ENCODE peak calls at places on chromosomes 2 and 18, in eight cellular contexts. T is cardiac muscle cell, B is IMR-90, S is osteoblast, V is aorta, W is left lung, N is spleen, P is transverse colon. J is an unnamed sample.

GRCh38 chr2:235493402-235493774 is 455 bp upstream of the AGAP1 start:
- DNase-seq in T (no peak), B (peak; percentile 35), S (no peak), V (no peak), W (no peak), N (no peak), P (no peak), J (no peak)

GRCh38 chr2:150449856-150450255 is 37.6 kb downstream of the RND3 start:
- DNase-seq in T (no peak), B (no peak), S (no peak), V (no peak), W (no peak), N (no peak), P (no peak), J (no peak)

GRCh38 chr18:30280861-30281470 is 761.6 kb downstream of the DSC3 start:
- DNase-seq in T (peak; percentile 80), B (peak; percentile 59), S (no peak), V (no peak), W (no peak), N (no peak), P (no peak), J (peak; percentile 48)

GRCh38 chr18:6920099-6920955 is 190.8 kb downstream of the ARHGAP28 start:
- DNase-seq in T (peak; percentile 73), B (peak; percentile 68), S (peak; percentile 89), V (no peak), W (peak; percentile 72), N (no peak), P (peak; percentile 73), J (peak; percentile 81)

GRCh38 chr18:59744271-59744721 is 47.1 kb upstream of the CCBE1 start:
- DNase-seq in T (no peak), B (peak; percentile 96), S (no peak), V (no peak), W (no peak), N (no peak), P (no peak), J (no peak)

GRCh38 chr2:237512774-237513466 is 25.9 kb downstream of the MLPH start:
- DNase-seq in T (peak; percentile 92), B (peak; percentile 85), S (peak; percentile 95), V (peak; percentile 87), W (peak; percentile 88), N (peak; percentile 92), P (peak; percentile 88), J (peak; percentile 82)

GRCh38 chr2:237669628-237670351 is 42.4 kb downstream of the LRRFIP1 start:
- DNase-seq in T (peak; percentile 59), B (peak; percentile 100), S (peak; percentile 97), V (peak; percentile 84), W (no peak), N (peak; percentile 76), P (peak; percentile 66), J (no peak)

GRCh38 chr2:2542966-2543555 is 212.0 kb upstream of the MYT1L start:
- DNase-seq in T (no peak), B (no peak), S (no peak), V (no peak), W (no peak), N (no peak), P (no peak), J (no peak)

GRCh38 chr2:22691666-22692065 is 693.3 kb upstream of the KLHL29 start:
- DNase-seq in T (no peak), B (no peak), S (no peak), V (no peak), W (no peak), N (no peak), P (no peak), J (no peak)

GRCh38 chr2:67876176-67876575 is 186.6 kb downstream of the C1D start:
- DNase-seq in T (no peak), B (peak; percentile 24), S (no peak), V (no peak), W (no peak), N (no peak), P (no peak), J (no peak)

GRCh38 chr2:25165992-25166618 is 2.3 kb downstream of the POMC start:
- DNase-seq in T (peak; percentile 13), B (no peak), S (peak; percentile 48), V (no peak), W (no peak), N (peak; percentile 92), P (peak; percentile 68), J (no peak)

GRCh38 chr2:172976076-172976579 is 99.5 kb upstream of the MAP3K20 start:
- DNase-seq in T (peak; percentile 43), B (no peak), S (no peak), V (no peak), W (no peak), N (no peak), P (no peak), J (no peak)

DNA sequence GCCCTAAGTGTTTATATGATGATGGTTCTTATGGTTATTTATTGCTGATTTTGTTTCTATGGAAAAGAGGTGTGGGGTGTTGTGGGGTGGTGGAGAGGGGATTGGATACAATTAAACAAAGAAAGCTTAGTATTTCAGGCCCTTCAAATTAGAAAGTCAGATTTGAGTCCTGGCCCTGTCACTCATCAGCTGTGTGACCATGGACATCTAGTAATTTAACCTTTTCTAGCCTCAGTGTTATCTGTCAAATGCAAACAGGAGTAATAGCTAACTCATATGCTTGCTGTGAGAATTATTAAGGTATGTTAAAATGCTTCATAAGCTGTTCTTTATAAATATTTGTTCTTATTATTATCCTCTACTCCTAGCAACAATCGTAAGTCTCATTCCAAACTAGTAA is 2.1 kb upstream of the MEMO1 start:
- DNase-seq in T (no peak), B (no peak), S (peak; percentile 38), V (no peak), W (no peak), N (no peak), P (no peak), J (no peak)
- H3K27ac ChIP-seq in T (no peak overlapping the region), B (no peak overlapping the region), S (no peak overlapping the region), V (no peak overlapping the region), W (no peak overlapping the region), N (no peak overlapping the region), P (no peak overlapping the region), J (no peak overlapping the region)

DNA sequence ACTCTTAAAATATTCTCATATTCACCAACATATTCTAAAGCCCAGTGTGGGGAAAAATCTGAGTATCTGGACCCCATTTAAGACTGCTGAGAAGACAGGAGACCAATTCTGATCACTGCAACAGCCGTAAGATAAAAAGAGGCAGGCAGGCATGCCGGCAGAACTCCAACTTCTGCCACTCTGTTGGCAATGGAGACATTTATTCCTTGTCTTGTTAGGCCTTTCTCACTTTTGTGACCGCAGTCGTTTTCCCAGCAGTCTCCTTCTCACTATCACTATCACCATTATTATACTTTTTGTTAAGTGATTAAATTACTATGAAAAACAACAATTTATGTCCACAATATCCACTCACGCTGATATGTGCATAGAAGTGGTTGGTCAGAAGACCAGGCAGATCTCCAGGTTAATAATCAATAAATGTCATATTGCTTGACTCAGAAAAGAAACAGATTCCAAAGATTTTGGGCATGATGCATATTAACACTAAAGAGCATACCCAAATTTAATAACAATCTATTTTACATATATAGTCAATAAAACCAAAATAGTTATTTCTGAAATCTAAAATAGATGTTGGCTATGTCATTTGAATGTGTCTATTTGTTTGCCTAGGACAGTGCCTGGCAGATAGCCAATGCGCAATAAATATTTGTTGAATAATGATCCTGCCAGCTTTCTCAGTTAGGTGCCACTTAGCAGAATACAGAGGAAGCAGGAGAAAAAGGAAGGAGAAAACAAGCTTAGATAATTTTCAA is 38.2 kb downstream of the SESTD1 start:
- DNase-seq in T (no peak), B (no peak), S (no peak), V (no peak), W (no peak), N (no peak), P (no peak), J (no peak)
- H3K4me3 ChIP-seq in T (no peak overlapping the region), B (no peak overlapping the region), S (no peak overlapping the region), V (no peak overlapping the region), W (no peak overlapping the region), N (no peak overlapping the region), P (no peak overlapping the region), J (no peak overlapping the region)

GRCh38 chr2:200385063-200385635 is 78.7 kb downstream of the SPATS2L start:
- DNase-seq in T (no peak), B (no peak), S (no peak), V (no peak), W (no peak), N (no peak), P (no peak), J (no peak)

GRCh38 chr2:200383380-200384110 is 77.1 kb downstream of the SPATS2L start:
- DNase-seq in T (no peak), B (peak; percentile 80), S (no peak), V (no peak), W (no peak), N (no peak), P (no peak), J (no peak)

GRCh38 chr2:200380139-200380561 is 73.7 kb downstream of the SPATS2L start:
- DNase-seq in T (peak; percentile 23), B (peak; percentile 41), S (no peak), V (no peak), W (no peak), N (no peak), P (no peak), J (no peak)

GRCh38 chr2:200380833-200381542 is 74.5 kb downstream of the SPATS2L start:
- DNase-seq in T (no peak), B (peak; percentile 81), S (peak; percentile 74), V (no peak), W (no peak), N (no peak), P (no peak), J (no peak)

GRCh38 chr2:200382883-200383282 is 76.4 kb downstream of the SPATS2L start:
- DNase-seq in T (no peak), B (no peak), S (no peak), V (no peak), W (no peak), N (no peak), P (no peak), J (peak; percentile 25)
- H3K4me1 ChIP-seq in T (peaks cover 19% of the 10 kb centered on the region), B (peaks cover 36% of the 10 kb centered on the region), S (peaks cover 46% of the 10 kb centered on the region), V (peaks cover 11% of the 10 kb centered on the region), W (peaks cover 45% of the 10 kb centered on the region), N (peaks cover 18% of the 10 kb centered on the region), P (peaks cover 19% of the 10 kb centered on the region), J (peaks cover 12% of the 10 kb centered on the region)

GRCh38 chr2:187527262-187527661 is 27.0 kb downstream of the TFPI start:
- DNase-seq in T (no peak), B (peak; percentile 83), S (peak; percentile 51), V (no peak), W (no peak), N (no peak), P (no peak), J (no peak)

GRCh38 chr2:187528042-187528441 is 26.2 kb downstream of the TFPI start:
- DNase-seq in T (no peak), B (no peak), S (no peak), V (no peak), W (no peak), N (no peak), P (no peak), J (no peak)

GRCh38 chr2:187529248-187529976 is 24.8 kb downstream of the TFPI start:
- DNase-seq in T (no peak), B (no peak), S (no peak), V (no peak), W (no peak), N (no peak), P (no peak), J (no peak)

GRCh38 chr2:187525164-187525900 is 28.9 kb downstream of the TFPI start:
- DNase-seq in T (no peak), B (no peak), S (no peak), V (no peak), W (no peak), N (no peak), P (no peak), J (no peak)

DNA sequence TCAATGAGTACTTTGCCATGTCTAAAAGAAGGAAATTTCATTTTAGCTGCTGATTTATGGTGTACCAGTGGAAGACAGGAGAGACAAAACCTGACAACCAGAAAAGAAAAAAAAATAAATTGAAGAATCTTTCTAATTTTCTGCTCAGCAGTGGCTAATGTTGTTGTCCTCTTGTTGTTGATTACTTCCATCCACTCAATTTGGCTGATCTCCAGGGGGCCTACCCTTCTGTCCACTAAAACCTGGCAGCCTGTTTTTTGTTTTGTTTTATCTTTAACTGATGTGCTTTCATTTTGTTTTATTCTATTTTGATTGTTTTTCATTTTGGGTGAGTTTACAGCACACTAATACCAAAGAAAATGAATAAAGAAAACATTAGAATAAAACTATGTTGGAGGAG is 27.5 kb downstream of the TFPI start:
- DNase-seq in T (no peak), B (no peak), S (no peak), V (no peak), W (no peak), N (no peak), P (no peak), J (no peak)
- H3K27ac ChIP-seq in T (no peak overlapping the region), B (peak overlapping the region; percentile 73), S (peak overlapping the region; percentile 86), V (no peak overlapping the region), W (no peak overlapping the region), N (no peak overlapping the region), P (no peak overlapping the region), J (no peak overlapping the region)